ENCODE peak calls at places on chromosomes 16 and 17, in four cellular contexts. F is A549, M is thyroid gland, P is pancreas. B is an unnamed sample.
A peak's percentile ranks its signal among the peaks of the same experiment; 100 is the strongest.

GRCh38 chr16:70377782-70378181 is 31.1 kb downstream of the DDX19A start:
- DNase-seq in F (no peak), M (no peak), P (no peak), B (no peak)

GRCh38 chr16:31135535-31136286 is at the start of gene PRSS8:
- DNase-seq in F (no peak), M (peak; percentile 96), P (peak; percentile 94), B (peak; percentile 59)

GRCh38 chr17:29760279-29760721 is 137.6 kb upstream of the CORO6 start:
- DNase-seq in F (no peak), M (no peak), P (no peak), B (peak; percentile 7)

GRCh38 chr16:75402821-75403475 is 30.4 kb downstream of the CFDP1 start:
- DNase-seq in F (peak; percentile 44), M (no peak), P (no peak), B (no peak)

GRCh38 chr16:55495616-55496289 is 13.1 kb upstream of the LPCAT2 start:
- DNase-seq in F (no peak), M (peak; percentile 81), P (no peak), B (peak; percentile 37)

GRCh38 chr16:46691720-46692119 is 2.3 kb downstream of the ORC6 start:
- DNase-seq in F (no peak), M (no peak), P (no peak), B (no peak)

GRCh38 chr17:79520893-79521210 is 90.0 kb downstream of the RBFOX3 start:
- DNase-seq in F (no peak), M (no peak), P (no peak), B (no peak)

GRCh38 chr16:67517661-67518423 is 10.8 kb upstream of the RIPOR1 start:
- DNase-seq in F (no peak), M (no peak), P (no peak), B (no peak)

GRCh38 chr17:3683054-3683511 is 12.9 kb downstream of the P2RX5 start:
- DNase-seq in F (peak; percentile 63), M (peak; percentile 16), P (no peak), B (peak; percentile 67)

GRCh38 chr17:45740553-45741330 is 43.4 kb upstream of the CRHR1 start:
- DNase-seq in F (peak; percentile 63), M (peak; percentile 57), P (no peak), B (peak; percentile 82)

GRCh38 chr17:82808006-82808405 is 31.8 kb downstream of the ZNF750 start:
- DNase-seq in F (no peak), M (no peak), P (no peak), B (no peak)

GRCh38 chr16:85056211-85056748 is 28.7 kb downstream of the KIAA0513 start:
- DNase-seq in F (no peak), M (no peak), P (no peak), B (no peak)

GRCh38 chr17:73211745-73212144 is 18.9 kb downstream of the COG1 start:
- DNase-seq in F (no peak), M (no peak), P (peak; percentile 41), B (no peak)

GRCh38 chr16:35193956-35194355 is 1734.5 kb downstream of the TP53TG3F start:
- DNase-seq in F (no peak), M (no peak), P (no peak), B (no peak)

GRCh38 chr17:19766421-19767270 is 18.5 kb upstream of the ALDH3A1 start:
- DNase-seq in F (peak; percentile 77), M (peak; percentile 80), P (peak; percentile 95), B (peak; percentile 69)

GRCh38 chr17:60720763-60721531 is 43.3 kb downstream of the BCAS3 start:
- DNase-seq in F (peak; percentile 74), M (peak; percentile 7), P (no peak), B (peak; percentile 46)

GRCh38 chr16:88882358-88883030 is 16.0 kb upstream of the PABPN1L start:
- DNase-seq in F (peak; percentile 69), M (no peak), P (no peak), B (no peak)

GRCh38 chr17:49231563-49231894 is 942 bp upstream of the PHOSPHO1 start:
- DNase-seq in F (no peak), M (no peak), P (no peak), B (no peak)

GRCh38 chr16:85350973-85351372 is 238.7 kb upstream of the CIBAR2 start:
- DNase-seq in F (peak; percentile 89), M (peak; percentile 99), P (peak; percentile 90), B (peak; percentile 95)

GRCh38 chr16:68287276-68288251 is 23.2 kb downstream of the SLC7A6OS start:
- DNase-seq in F (peak; percentile 27), M (peak; percentile 38), P (no peak), B (peak; percentile 62)

GRCh38 chr16:8398548-8398947 is 191.8 kb downstream of the TMEM114 start:
- DNase-seq in F (no peak), M (no peak), P (no peak), B (no peak)

GRCh38 chr17:57071991-57072944 is 12.8 kb upstream of the AKAP1 start:
- DNase-seq in F (no peak), M (no peak), P (no peak), B (no peak)

GRCh38 chr17:65698381-65699061 is 137.1 kb upstream of the AXIN2 start:
- DNase-seq in F (peak; percentile 48), M (no peak), P (no peak), B (no peak)

GRCh38 chr16:70692481-70693203 is 6.8 kb upstream of the MTSS2 start:
- DNase-seq in F (no peak), M (no peak), P (no peak), B (no peak)

GRCh38 chr16:75043175-75043937 is 44.5 kb downstream of the ZNRF1 start:
- DNase-seq in F (no peak), M (peak; percentile 64), P (no peak), B (no peak)

GRCh38 chr16:65336169-65336568 is 214.3 kb upstream of the CDH11 start:
- DNase-seq in F (no peak), M (no peak), P (no peak), B (peak; percentile 73)

GRCh38 chr16:65339062-65339461 is 217.2 kb upstream of the CDH11 start:
- DNase-seq in F (no peak), M (no peak), P (no peak), B (no peak)

GRCh38 chr16:65327346-65327745 is 205.5 kb upstream of the CDH11 start:
- DNase-seq in F (no peak), M (no peak), P (no peak), B (no peak)

GRCh38 chr16:65333298-65333697 is 211.4 kb upstream of the CDH11 start:
- DNase-seq in F (no peak), M (no peak), P (no peak), B (no peak)
- TF ChIP-seq CTCF in F (no peak), M (no peak), P (no peak), B (no peak)

GRCh38 chr16:57178793-57179212 is 7.0 kb downstream of the PSME3IP1 start:
- DNase-seq in F (no peak), M (no peak), P (no peak), B (no peak)
- H3K27ac ChIP-seq in F (no peak overlapping the region), M (peak overlapping the region; percentile 59), P (no peak overlapping the region), B (no peak overlapping the region)

DNA sequence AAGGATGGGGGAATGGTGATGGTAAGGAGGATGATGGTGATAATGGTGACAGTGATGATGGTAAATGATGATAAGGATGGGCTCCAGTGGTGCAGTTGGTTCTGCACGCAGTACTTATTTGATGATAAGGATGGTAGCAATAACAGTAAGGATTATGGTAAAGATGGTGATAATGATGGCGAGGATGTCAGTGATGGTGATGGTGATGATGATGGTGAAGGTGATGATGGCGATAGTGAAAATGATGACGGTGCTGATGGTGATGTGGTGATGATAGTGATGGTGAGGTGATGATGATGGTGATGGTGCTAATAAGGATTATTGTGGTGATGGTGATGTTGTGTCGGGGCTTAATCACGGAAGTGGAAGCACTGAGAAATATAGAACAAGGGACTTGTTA is 103.7 kb downstream of the C16orf95 start:
- DNase-seq in F (no peak), M (no peak), P (no peak), B (no peak)
- TF ChIP-seq CTCF in F (no peak), M (no peak), P (no peak), B (no peak)

GRCh38 chr17:32871736-32872135 is 5.2 kb downstream of the MYO1D start:
- DNase-seq in F (no peak), M (no peak), P (no peak), B (no peak)

GRCh38 chr17:32873114-32873513 is 3.8 kb downstream of the MYO1D start:
- DNase-seq in F (no peak), M (peak; percentile 65), P (no peak), B (no peak)

GRCh38 chr17:32870027-32870670 is 6.8 kb downstream of the MYO1D start:
- DNase-seq in F (no peak), M (no peak), P (no peak), B (no peak)

GRCh38 chr17:32870969-32871368 is 6.0 kb downstream of the MYO1D start:
- DNase-seq in F (no peak), M (no peak), P (no peak), B (no peak)

DNA sequence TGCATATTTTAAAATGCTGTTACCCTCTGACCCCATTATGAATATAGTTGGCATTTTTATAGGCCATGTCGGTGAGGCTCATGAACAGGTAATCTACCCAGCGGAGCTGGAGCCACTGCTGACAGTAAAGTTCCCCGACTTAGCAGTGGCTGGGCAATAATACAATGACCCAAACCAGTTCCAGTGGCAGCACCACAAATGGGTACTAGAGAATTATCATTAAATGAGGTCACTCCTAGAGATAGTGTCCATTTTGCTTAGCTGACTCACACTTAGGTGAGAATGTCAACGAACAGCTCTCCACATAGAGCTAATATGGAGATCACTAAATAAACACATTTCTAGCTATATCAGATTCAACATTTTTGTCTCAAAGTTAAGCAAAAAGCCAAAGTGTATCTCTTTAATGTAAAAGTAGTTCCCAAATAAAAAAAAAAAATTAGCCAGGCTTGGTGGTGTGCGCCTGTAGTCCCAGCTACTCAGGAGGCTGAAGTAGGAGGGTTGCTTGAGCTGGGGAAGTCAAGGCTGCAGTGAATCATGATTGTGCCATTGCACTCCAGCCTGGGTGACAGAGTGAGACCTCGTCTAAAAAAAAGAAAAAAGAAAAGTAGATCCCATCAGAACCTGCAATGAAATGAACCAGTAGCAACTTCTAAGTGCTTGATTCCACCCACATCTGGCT is 7.4 kb downstream of the MYO1D start:
- DNase-seq in F (no peak), M (no peak), P (no peak), B (no peak)
- H3K27ac ChIP-seq in F (no peak overlapping the region), M (peak overlapping the region; percentile 18), P (no peak overlapping the region), B (no peak overlapping the region)

DNA sequence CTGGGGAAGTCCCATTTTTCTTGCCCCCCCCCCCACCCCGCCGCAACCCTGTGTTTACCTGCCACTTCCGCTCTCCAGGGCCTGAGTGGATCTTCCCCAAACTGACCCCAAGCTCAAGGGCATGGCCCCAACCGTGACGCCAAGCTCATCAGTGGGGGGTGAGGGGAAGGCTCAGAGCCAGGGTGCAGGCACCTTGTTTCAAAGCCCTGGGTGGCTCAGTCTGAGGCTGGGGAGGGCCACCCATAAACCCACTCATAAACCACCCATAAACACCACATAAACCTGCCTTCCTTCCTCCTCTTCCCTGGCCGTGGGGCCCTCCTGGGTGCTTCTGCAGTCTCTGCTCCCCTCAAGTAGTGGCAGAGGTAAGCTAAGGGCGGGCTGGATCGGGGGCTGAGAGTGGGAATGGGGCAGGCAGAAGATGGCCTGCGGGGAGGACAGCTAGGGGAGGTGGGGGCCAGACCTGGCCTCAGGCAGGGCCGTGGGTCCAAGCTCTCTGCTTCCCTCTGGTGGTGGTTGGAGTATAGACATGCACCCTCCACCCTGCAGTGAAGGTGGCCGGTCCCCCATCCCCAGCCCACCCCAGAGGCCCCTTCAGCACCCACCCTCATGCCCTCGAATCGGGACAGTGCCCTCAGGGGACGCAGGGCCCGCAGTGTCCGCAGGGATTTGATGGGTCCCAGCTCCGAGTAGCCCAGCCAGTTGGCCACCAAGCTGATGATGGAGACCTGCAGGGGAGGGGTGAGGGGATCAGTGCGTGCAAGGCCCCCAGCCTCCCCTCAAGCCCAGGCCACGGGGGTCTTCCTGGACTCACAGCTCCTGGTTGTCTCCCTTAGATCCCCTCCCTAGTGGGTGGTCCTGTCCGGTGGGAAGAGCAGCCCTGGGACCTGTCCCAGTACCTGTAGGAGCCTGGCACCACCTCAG is 14.6 kb upstream of the CD79B start:
- DNase-seq in F (peak; percentile 45), M (peak; percentile 56), P (peak; percentile 68), B (peak; percentile 52)
- TF ChIP-seq CTCF in F (peak; percentile 77), M (peak; percentile 87), P (peak; percentile 75), B (peak; percentile 73)

GRCh38 chr17:76879691-76880090 is 11.5 kb downstream of the MGAT5B start:
- DNase-seq in F (no peak), M (no peak), P (no peak), B (no peak)
- H3K27ac ChIP-seq in F (peak overlapping the region; percentile 25), M (no peak overlapping the region), P (no peak overlapping the region), B (no peak overlapping the region)